ENCODE peak calls at places on chromosomes 7 and 10, in six cellular contexts. One of them, this sample, is unnamed.

GRCh38 chr7:114082934-114083647 is 164.3 kb upstream of the PPP1R3A start:
- DNase-seq in SK-N-SH: peak; percentile 37
- DNase-seq in heart right ventricle: peak; percentile 9
- DNase-seq in prostate gland: no peak
- DNase-seq in AG04450: no peak
- DNase-seq in cardiac fibroblast: no peak
- DNase-seq in this sample: peak; percentile 4

GRCh38 chr7:15214981-15215380 is 312.4 kb upstream of the DGKB start:
- DNase-seq in AG04450: no peak
- DNase-seq in cardiac fibroblast: no peak
- DNase-seq in prostate gland: no peak
- DNase-seq in heart right ventricle: no peak
- DNase-seq in SK-N-SH: no peak
- DNase-seq in this sample: no peak

GRCh38 chr7:95204618-95205017 is 119.7 kb downstream of the PON1 start:
- DNase-seq in SK-N-SH: no peak
- DNase-seq in prostate gland: no peak
- DNase-seq in heart right ventricle: no peak
- DNase-seq in AG04450: no peak
- DNase-seq in cardiac fibroblast: no peak
- DNase-seq in this sample: no peak

GRCh38 chr10:103491729-103492364 is 1.7 kb upstream of the NEURL1 start:
- DNase-seq in heart right ventricle: no peak
- DNase-seq in AG04450: peak; percentile 92
- DNase-seq in prostate gland: no peak
- DNase-seq in cardiac fibroblast: peak; percentile 88
- DNase-seq in SK-N-SH: peak; percentile 86
- DNase-seq in this sample: peak; percentile 75

GRCh38 chr7:747186-747585 is 20.1 kb upstream of the PRKAR1B start:
- DNase-seq in heart right ventricle: no peak
- DNase-seq in prostate gland: no peak
- DNase-seq in SK-N-SH: no peak
- DNase-seq in cardiac fibroblast: no peak
- DNase-seq in AG04450: no peak
- DNase-seq in this sample: no peak

GRCh38 chr7:1225462-1226154 is 7.1 kb upstream of the UNCX start:
- DNase-seq in AG04450: no peak
- DNase-seq in SK-N-SH: peak; percentile 95
- DNase-seq in prostate gland: no peak
- DNase-seq in heart right ventricle: no peak
- DNase-seq in cardiac fibroblast: peak; percentile 32
- DNase-seq in this sample: no peak

GRCh38 chr10:67114945-67115344 is 189.1 kb downstream of the LRRTM3 start:
- DNase-seq in AG04450: no peak
- DNase-seq in prostate gland: no peak
- DNase-seq in cardiac fibroblast: no peak
- DNase-seq in heart right ventricle: no peak
- DNase-seq in SK-N-SH: no peak
- DNase-seq in this sample: no peak

GRCh38 chr7:46385662-46386309 is 464.7 kb upstream of the IGFBP3 start:
- DNase-seq in SK-N-SH: no peak
- DNase-seq in AG04450: peak; percentile 79
- DNase-seq in cardiac fibroblast: peak; percentile 86
- DNase-seq in prostate gland: no peak
- DNase-seq in heart right ventricle: no peak
- DNase-seq in this sample: no peak

GRCh38 chr10:28250782-28251181 is 52.1 kb downstream of the MPP7 start:
- DNase-seq in heart right ventricle: no peak
- DNase-seq in SK-N-SH: no peak
- DNase-seq in cardiac fibroblast: peak; percentile 57
- DNase-seq in AG04450: no peak
- DNase-seq in prostate gland: no peak
- DNase-seq in this sample: no peak

GRCh38 chr7:95550546-95550945 is 45.8 kb downstream of the PDK4 start:
- DNase-seq in cardiac fibroblast: peak; percentile 20
- DNase-seq in AG04450: no peak
- DNase-seq in prostate gland: no peak
- DNase-seq in heart right ventricle: no peak
- DNase-seq in SK-N-SH: no peak
- DNase-seq in this sample: no peak

GRCh38 chr7:18855796-18856195 is 261.6 kb downstream of the TWIST1 start:
- DNase-seq in SK-N-SH: no peak
- DNase-seq in prostate gland: no peak
- DNase-seq in cardiac fibroblast: no peak
- DNase-seq in heart right ventricle: no peak
- DNase-seq in AG04450: no peak
- DNase-seq in this sample: no peak

GRCh38 chr7:155490697-155491628 is 33.0 kb downstream of the EN2 start:
- DNase-seq in SK-N-SH: peak; percentile 71
- DNase-seq in cardiac fibroblast: no peak
- DNase-seq in AG04450: no peak
- DNase-seq in prostate gland: no peak
- DNase-seq in heart right ventricle: peak; percentile 54
- DNase-seq in this sample: peak; percentile 40

GRCh38 chr10:50461123-50461522 is 162.6 kb downstream of the SGMS1 start:
- DNase-seq in SK-N-SH: no peak
- DNase-seq in AG04450: no peak
- DNase-seq in heart right ventricle: no peak
- DNase-seq in prostate gland: no peak
- DNase-seq in cardiac fibroblast: no peak
- DNase-seq in this sample: no peak

GRCh38 chr10:59177031-59177861 is 803 bp downstream of the PHYHIPL start:
- DNase-seq in cardiac fibroblast: peak; percentile 91
- DNase-seq in prostate gland: peak; percentile 46
- DNase-seq in SK-N-SH: peak; percentile 69
- DNase-seq in heart right ventricle: peak; percentile 10
- DNase-seq in AG04450: peak; percentile 45
- DNase-seq in this sample: peak; percentile 62

GRCh38 chr7:149561072-149561471 is 63.5 kb upstream of the ZNF746 start:
- DNase-seq in heart right ventricle: no peak
- DNase-seq in prostate gland: no peak
- DNase-seq in AG04450: no peak
- DNase-seq in SK-N-SH: no peak
- DNase-seq in cardiac fibroblast: no peak
- DNase-seq in this sample: no peak

GRCh38 chr10:83612050-83612449 is 527.3 kb upstream of the GHITM start:
- DNase-seq in heart right ventricle: no peak
- DNase-seq in SK-N-SH: no peak
- DNase-seq in cardiac fibroblast: peak; percentile 90
- DNase-seq in prostate gland: no peak
- DNase-seq in AG04450: no peak
- DNase-seq in this sample: no peak

GRCh38 chr10:1824928-1825327 is 87.6 kb upstream of the ADARB2 start:
- DNase-seq in SK-N-SH: no peak
- DNase-seq in AG04450: no peak
- DNase-seq in cardiac fibroblast: no peak
- DNase-seq in prostate gland: no peak
- DNase-seq in heart right ventricle: no peak
- DNase-seq in this sample: no peak

GRCh38 chr7:46960974-46961373 is 620.9 kb downstream of the TNS3 start:
- DNase-seq in SK-N-SH: no peak
- DNase-seq in cardiac fibroblast: no peak
- DNase-seq in AG04450: no peak
- DNase-seq in prostate gland: no peak
- DNase-seq in heart right ventricle: no peak
- DNase-seq in this sample: no peak

GRCh38 chr7:44403176-44403759 is 77.9 kb upstream of the CAMK2B start:
- DNase-seq in cardiac fibroblast: no peak
- DNase-seq in prostate gland: no peak
- DNase-seq in SK-N-SH: no peak
- DNase-seq in heart right ventricle: no peak
- DNase-seq in AG04450: no peak
- DNase-seq in this sample: no peak

GRCh38 chr7:110988348-110988747 is 102.6 kb upstream of the LRRN3 start:
- DNase-seq in SK-N-SH: no peak
- DNase-seq in heart right ventricle: no peak
- DNase-seq in AG04450: no peak
- DNase-seq in prostate gland: no peak
- DNase-seq in cardiac fibroblast: no peak
- DNase-seq in this sample: no peak

DNA sequence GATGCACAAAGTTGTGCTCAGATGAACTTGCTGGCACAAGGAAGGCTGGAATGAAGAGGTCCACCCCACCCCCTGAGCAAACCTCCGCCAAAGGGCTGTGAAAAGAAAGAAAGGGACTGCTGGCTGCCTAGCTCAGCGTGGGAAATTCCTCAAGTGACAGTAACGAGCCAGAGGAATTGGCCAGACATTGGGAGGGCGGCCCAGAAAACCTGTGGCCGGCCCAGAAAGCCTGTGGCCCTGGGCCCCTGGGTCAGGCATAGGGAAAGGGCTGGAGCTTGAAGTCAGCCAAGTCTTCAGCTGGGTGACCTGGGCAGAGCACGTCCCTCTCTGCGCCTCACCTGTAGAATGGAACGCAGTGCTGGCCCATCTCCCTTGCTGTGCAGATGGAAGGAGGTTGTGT is 30.6 kb upstream of the CTBP2 start:
- DNase-seq in SK-N-SH: no peak
- DNase-seq in cardiac fibroblast: no peak
- DNase-seq in prostate gland: no peak
- DNase-seq in AG04450: no peak
- DNase-seq in heart right ventricle: no peak
- DNase-seq in this sample: no peak
- H3K4me3 ChIP-seq in SK-N-SH: no peak overlapping the region
- H3K4me3 ChIP-seq in cardiac fibroblast: no peak overlapping the region
- H3K4me3 ChIP-seq in prostate gland: no peak overlapping the region
- H3K4me3 ChIP-seq in AG04450: no peak overlapping the region
- H3K4me3 ChIP-seq in heart right ventricle: no peak overlapping the region
- H3K4me3 ChIP-seq in this sample: no peak overlapping the region

DNA sequence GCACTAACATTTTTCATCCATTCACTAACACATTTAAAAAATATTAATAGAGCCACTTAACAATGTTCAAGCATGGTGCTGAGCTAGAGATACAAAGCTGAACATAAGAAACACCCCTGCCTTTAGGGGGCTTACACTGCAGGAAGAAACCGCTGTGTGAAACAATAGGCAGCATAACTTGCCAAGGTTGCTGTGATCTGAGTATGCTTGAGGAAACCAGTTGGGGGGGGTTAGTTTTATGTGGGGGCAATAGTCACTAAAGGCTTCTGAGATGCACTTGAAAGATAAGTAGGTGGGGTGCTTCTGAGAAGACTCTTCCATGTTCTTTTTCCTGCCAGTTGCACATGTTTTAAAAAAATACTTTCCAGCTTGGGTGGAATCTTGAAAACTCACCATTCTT is 2.8 kb downstream of the RBM17 start:
- DNase-seq in AG04450: no peak
- DNase-seq in heart right ventricle: peak; percentile 55
- DNase-seq in prostate gland: no peak
- DNase-seq in SK-N-SH: no peak
- DNase-seq in cardiac fibroblast: peak; percentile 51
- DNase-seq in this sample: no peak
- TF ChIP-seq CTCF in AG04450: peak; percentile 2
- TF ChIP-seq CTCF in heart right ventricle: no peak
- TF ChIP-seq CTCF in prostate gland: no peak
- TF ChIP-seq CTCF in SK-N-SH: no peak
- TF ChIP-seq CTCF in cardiac fibroblast: peak; percentile 5
- TF ChIP-seq CTCF in this sample: no peak

DNA sequence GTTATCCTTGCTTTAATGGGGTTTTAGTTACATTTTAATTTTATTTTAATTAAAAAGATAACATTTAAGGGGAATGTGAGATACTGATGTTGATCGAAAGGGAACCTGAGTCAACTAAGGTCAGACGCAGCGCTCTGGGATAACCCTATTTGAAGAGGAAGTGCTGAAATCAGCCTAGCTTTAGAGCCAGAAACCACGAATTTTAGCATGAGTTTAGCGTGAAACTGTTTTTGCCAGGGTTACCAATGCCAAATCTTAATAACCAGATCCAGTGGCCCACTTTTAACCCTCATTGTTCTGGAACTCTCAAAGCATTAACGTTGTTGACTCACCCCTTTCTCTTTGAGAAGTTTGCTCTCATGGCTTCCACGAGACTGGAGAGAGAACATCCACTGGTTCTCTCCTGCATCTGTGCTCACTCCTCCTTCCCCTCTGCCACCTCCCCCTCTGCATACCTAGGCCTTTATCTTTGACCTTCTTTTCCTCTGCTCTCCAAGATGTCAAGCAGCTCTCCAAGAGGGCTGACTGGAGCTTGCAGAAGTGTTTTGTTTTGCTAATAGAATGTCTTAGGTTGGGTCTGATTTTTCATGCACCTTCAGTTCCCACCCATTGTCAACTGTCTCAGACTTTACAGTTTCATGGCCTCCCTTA is 198.3 kb upstream of the CELF2 start:
- DNase-seq in prostate gland: no peak
- DNase-seq in AG04450: no peak
- DNase-seq in cardiac fibroblast: no peak
- DNase-seq in heart right ventricle: no peak
- DNase-seq in SK-N-SH: no peak
- DNase-seq in this sample: no peak
- H3K4me3 ChIP-seq in prostate gland: no peak overlapping the region
- H3K4me3 ChIP-seq in AG04450: no peak overlapping the region
- H3K4me3 ChIP-seq in cardiac fibroblast: no peak overlapping the region
- H3K4me3 ChIP-seq in heart right ventricle: no peak overlapping the region
- H3K4me3 ChIP-seq in SK-N-SH: no peak overlapping the region
- H3K4me3 ChIP-seq in this sample: no peak overlapping the region

GRCh38 chr10:75400769-75401568 is 595 bp downstream of the ZNF503 start:
- DNase-seq in SK-N-SH: peak; percentile 78
- DNase-seq in prostate gland: peak; percentile 49
- DNase-seq in cardiac fibroblast: peak; percentile 67
- DNase-seq in heart right ventricle: peak; percentile 54
- DNase-seq in AG04450: no peak
- DNase-seq in this sample: peak; percentile 69

GRCh38 chr10:75398238-75398629 is 3.3 kb downstream of the ZNF503 start:
- DNase-seq in prostate gland: no peak
- DNase-seq in SK-N-SH: no peak
- DNase-seq in heart right ventricle: no peak
- DNase-seq in cardiac fibroblast: peak; percentile 31
- DNase-seq in AG04450: no peak
- DNase-seq in this sample: no peak

GRCh38 chr10:75400163-75400768 is 1.3 kb downstream of the ZNF503 start:
- DNase-seq in prostate gland: no peak
- DNase-seq in heart right ventricle: no peak
- DNase-seq in cardiac fibroblast: peak; percentile 38
- DNase-seq in AG04450: no peak
- DNase-seq in SK-N-SH: peak; percentile 74
- DNase-seq in this sample: no peak

GRCh38 chr10:75398630-75399460 is 2.7 kb downstream of the ZNF503 start:
- DNase-seq in SK-N-SH: no peak
- DNase-seq in cardiac fibroblast: peak; percentile 41
- DNase-seq in prostate gland: peak; percentile 22
- DNase-seq in AG04450: no peak
- DNase-seq in heart right ventricle: no peak
- DNase-seq in this sample: peak; percentile 54

GRCh38 chr10:75399461-75400162 is 2.0 kb downstream of the ZNF503 start:
- DNase-seq in heart right ventricle: peak; percentile 85
- DNase-seq in prostate gland: peak; percentile 86
- DNase-seq in SK-N-SH: peak; percentile 88
- DNase-seq in cardiac fibroblast: peak; percentile 86
- DNase-seq in AG04450: no peak
- DNase-seq in this sample: peak; percentile 88
- TF ChIP-seq CTCF in heart right ventricle: peak; percentile 82
- TF ChIP-seq CTCF in prostate gland: peak; percentile 52
- TF ChIP-seq CTCF in SK-N-SH: peak; percentile 53
- TF ChIP-seq CTCF in cardiac fibroblast: peak; percentile 52
- TF ChIP-seq CTCF in AG04450: peak; percentile 39
- TF ChIP-seq CTCF in this sample: peak; percentile 49

This sample was measured in adrenal gland.